ENCODE peak calls at places on chromosomes 11 and 22, in four cellular contexts. One of them, this sample, is unnamed. For H3K27me3, the result is how much of the 10 kb centered on the place peaks cover.

GRCh38 chr22:23193882-23194281 is 13.6 kb downstream of the BCR start:
- DNase-seq in esophagus squamous epithelium: no peak
- DNase-seq in lower lobe of right lung: no peak
- DNase-seq in psoas muscle: no peak
- DNase-seq in this sample: no peak

GRCh38 chr11:100942016-100942415 is 187.6 kb downstream of the PGR start:
- DNase-seq in esophagus squamous epithelium: no peak
- DNase-seq in lower lobe of right lung: no peak
- DNase-seq in psoas muscle: peak
- DNase-seq in this sample: no peak

GRCh38 chr11:105670811-105671210 is 60.9 kb downstream of the GRIA4 start:
- DNase-seq in esophagus squamous epithelium: no peak
- DNase-seq in lower lobe of right lung: no peak
- DNase-seq in psoas muscle: no peak
- DNase-seq in this sample: no peak

GRCh38 chr11:46305295-46305694 is 27.8 kb downstream of the CREB3L1 start:
- DNase-seq in esophagus squamous epithelium: no peak
- DNase-seq in lower lobe of right lung: no peak
- DNase-seq in psoas muscle: no peak
- DNase-seq in this sample: no peak

GRCh38 chr11:67357831-67358555 is 4.6 kb upstream of the POLD4 start:
- DNase-seq in esophagus squamous epithelium: no peak
- DNase-seq in lower lobe of right lung: no peak
- DNase-seq in psoas muscle: no peak
- DNase-seq in this sample: no peak

GRCh38 chr22:27101288-27101687 is 443.9 kb downstream of the MIAT start:
- DNase-seq in esophagus squamous epithelium: no peak
- DNase-seq in lower lobe of right lung: no peak
- DNase-seq in psoas muscle: no peak
- DNase-seq in this sample: no peak

GRCh38 chr11:90218606-90219005 is 4.2 kb downstream of the CHORDC1 start:
- DNase-seq in esophagus squamous epithelium: no peak
- DNase-seq in lower lobe of right lung: peak
- DNase-seq in psoas muscle: peak
- DNase-seq in this sample: no peak

GRCh38 chr11:65539401-65540289 is 14.8 kb downstream of the SCYL1 start:
- DNase-seq in esophagus squamous epithelium: no peak
- DNase-seq in lower lobe of right lung: no peak
- DNase-seq in psoas muscle: no peak
- DNase-seq in this sample: no peak

GRCh38 chr11:17979770-17980371 is 33.0 kb downstream of the SERGEF start:
- DNase-seq in esophagus squamous epithelium: no peak
- DNase-seq in lower lobe of right lung: no peak
- DNase-seq in psoas muscle: no peak
- DNase-seq in this sample: no peak

GRCh38 chr22:21010426-21011113 is 4.4 kb upstream of the P2RX6 start:
- DNase-seq in esophagus squamous epithelium: no peak
- DNase-seq in lower lobe of right lung: no peak
- DNase-seq in psoas muscle: no peak
- DNase-seq in this sample: no peak

GRCh38 chr11:117121176-117121575 is 22.9 kb upstream of the PAFAH1B2 start:
- DNase-seq in esophagus squamous epithelium: no peak
- DNase-seq in lower lobe of right lung: no peak
- DNase-seq in psoas muscle: no peak
- DNase-seq in this sample: no peak

GRCh38 chr22:37546436-37547248 is 13.6 kb upstream of the CDC42EP1 start:
- DNase-seq in esophagus squamous epithelium: no peak
- DNase-seq in lower lobe of right lung: peak
- DNase-seq in psoas muscle: peak
- DNase-seq in this sample: no peak

GRCh38 chr11:117239295-117239694 is 6.8 kb downstream of the RNF214 start:
- DNase-seq in esophagus squamous epithelium: no peak
- DNase-seq in lower lobe of right lung: no peak
- DNase-seq in psoas muscle: no peak
- DNase-seq in this sample: no peak

GRCh38 chr22:44933829-44934735 is 75.7 kb downstream of the PHF21B start:
- DNase-seq in esophagus squamous epithelium: no peak
- DNase-seq in lower lobe of right lung: no peak
- DNase-seq in psoas muscle: no peak
- DNase-seq in this sample: no peak

GRCh38 chr11:13229136-13229535 is 48.5 kb upstream of the BMAL1 start:
- DNase-seq in esophagus squamous epithelium: no peak
- DNase-seq in lower lobe of right lung: no peak
- DNase-seq in psoas muscle: no peak
- DNase-seq in this sample: no peak

GRCh38 chr22:41596776-41597634 is 7.4 kb upstream of the PMM1 start:
- DNase-seq in esophagus squamous epithelium: no peak
- DNase-seq in lower lobe of right lung: peak
- DNase-seq in psoas muscle: peak
- DNase-seq in this sample: no peak

GRCh38 chr11:73869234-73869949 is 7.3 kb downstream of the COA4 start:
- DNase-seq in esophagus squamous epithelium: no peak
- DNase-seq in lower lobe of right lung: no peak
- DNase-seq in psoas muscle: no peak
- DNase-seq in this sample: no peak

GRCh38 chr22:20102203-20102780 is 13.6 kb upstream of the RANBP1 start:
- DNase-seq in esophagus squamous epithelium: no peak
- DNase-seq in lower lobe of right lung: no peak
- DNase-seq in psoas muscle: no peak
- DNase-seq in this sample: no peak

GRCh38 chr11:119666463-119667131 is 62.4 kb downstream of the NECTIN1 start:
- DNase-seq in esophagus squamous epithelium: no peak
- DNase-seq in lower lobe of right lung: peak
- DNase-seq in psoas muscle: peak
- DNase-seq in this sample: no peak

GRCh38 chr11:26753738-26754504 is 32.1 kb upstream of the SLC5A12 start:
- DNase-seq in esophagus squamous epithelium: no peak
- DNase-seq in lower lobe of right lung: no peak
- DNase-seq in psoas muscle: peak
- DNase-seq in this sample: no peak

GRCh38 chr11:68798221-68798813 is 43.4 kb downstream of the CPT1A start:
- DNase-seq in esophagus squamous epithelium: no peak
- DNase-seq in lower lobe of right lung: no peak
- DNase-seq in psoas muscle: no peak
- DNase-seq in this sample: no peak

GRCh38 chr11:100719809-100720221 is 32.7 kb downstream of the ARHGAP42 start:
- DNase-seq in esophagus squamous epithelium: no peak
- DNase-seq in lower lobe of right lung: no peak
- DNase-seq in psoas muscle: peak
- DNase-seq in this sample: no peak

GRCh38 chr11:62171261-62171723 is 18.7 kb upstream of the SCGB1D1 start:
- DNase-seq in esophagus squamous epithelium: peak
- DNase-seq in lower lobe of right lung: peak
- DNase-seq in psoas muscle: peak
- DNase-seq in this sample: no peak

GRCh38 chr11:116928102-116928777 is 90.8 kb upstream of the APOA1 start:
- DNase-seq in esophagus squamous epithelium: no peak
- DNase-seq in lower lobe of right lung: no peak
- DNase-seq in psoas muscle: no peak
- DNase-seq in this sample: no peak

GRCh38 chr22:39556970-39557811 is 13.4 kb upstream of the CACNA1I start:
- DNase-seq in esophagus squamous epithelium: no peak
- DNase-seq in lower lobe of right lung: no peak
- DNase-seq in psoas muscle: no peak
- DNase-seq in this sample: no peak

GRCh38 chr22:35437038-35437437 is 37.1 kb downstream of the MCM5 start:
- DNase-seq in esophagus squamous epithelium: no peak
- DNase-seq in lower lobe of right lung: no peak
- DNase-seq in psoas muscle: no peak
- DNase-seq in this sample: no peak

GRCh38 chr11:103749158-103749557 is 287.3 kb upstream of the DDI1 start:
- DNase-seq in esophagus squamous epithelium: no peak
- DNase-seq in lower lobe of right lung: no peak
- DNase-seq in psoas muscle: no peak
- DNase-seq in this sample: no peak

GRCh38 chr22:27278986-27279385 is 522.6 kb downstream of the MN1 start:
- DNase-seq in esophagus squamous epithelium: no peak
- DNase-seq in lower lobe of right lung: no peak
- DNase-seq in psoas muscle: no peak
- DNase-seq in this sample: no peak

GRCh38 chr11:116461789-116462188 is 311.0 kb downstream of the BUD13 start:
- DNase-seq in esophagus squamous epithelium: no peak
- DNase-seq in lower lobe of right lung: no peak
- DNase-seq in psoas muscle: no peak
- DNase-seq in this sample: no peak

DNA sequence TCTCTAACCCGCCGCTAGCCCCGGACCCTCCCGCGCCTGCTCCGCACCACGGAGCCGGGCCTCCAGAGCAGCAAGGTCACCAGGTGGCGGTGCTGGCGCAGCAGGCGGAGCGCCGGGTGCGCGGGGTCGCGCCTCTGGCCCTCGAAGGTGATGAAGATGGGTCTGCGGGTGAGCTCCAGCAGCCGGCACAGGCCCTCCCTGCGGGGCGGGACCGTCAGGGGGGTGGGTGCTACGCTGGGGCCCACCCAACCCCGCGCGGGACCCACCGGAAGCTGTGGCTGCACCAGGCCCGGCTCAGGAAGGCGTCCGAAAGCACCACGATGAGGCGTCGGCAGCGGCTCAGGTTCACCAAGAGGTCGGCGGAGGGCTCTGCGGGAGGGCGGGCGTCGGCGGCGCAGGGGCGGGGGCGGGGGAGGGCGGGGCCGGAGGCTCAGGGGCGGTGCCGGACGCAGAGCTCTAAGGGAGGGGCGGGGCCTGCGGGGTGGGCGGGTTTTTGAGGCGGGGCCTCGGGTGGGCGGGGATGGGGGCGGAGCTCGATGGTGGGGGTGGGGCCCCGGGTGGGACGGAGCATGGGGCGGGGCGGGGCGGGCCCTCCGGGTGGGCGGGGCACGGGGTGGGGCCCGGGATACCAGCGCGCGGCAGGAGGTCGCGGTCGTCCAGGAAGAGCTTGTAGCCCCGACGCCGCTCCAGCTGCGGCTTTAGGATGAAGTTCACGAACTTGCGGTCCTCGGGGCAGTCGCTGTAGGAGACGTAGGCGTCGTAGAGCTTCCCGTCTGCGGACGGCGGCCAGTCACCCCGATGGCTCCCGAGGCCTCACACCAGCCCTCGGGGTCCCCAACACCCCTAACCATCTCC is 7.8 kb downstream of the SIGIRR start:
- DNase-seq in esophagus squamous epithelium: no peak
- DNase-seq in lower lobe of right lung: peak
- DNase-seq in psoas muscle: peak
- DNase-seq in this sample: no peak
- TF ChIP-seq CTCF in esophagus squamous epithelium: no peak
- TF ChIP-seq CTCF in lower lobe of right lung: no peak
- TF ChIP-seq CTCF in psoas muscle: peak
- TF ChIP-seq CTCF in this sample: no peak

GRCh38 chr22:49100316-49100715 is 727.4 kb downstream of the BRD1 start:
- DNase-seq in esophagus squamous epithelium: no peak
- DNase-seq in lower lobe of right lung: no peak
- DNase-seq in psoas muscle: no peak
- DNase-seq in this sample: no peak
- H3K27me3 ChIP-seq in esophagus squamous epithelium: under half
- H3K27me3 ChIP-seq in lower lobe of right lung: under half
- H3K27me3 ChIP-seq in psoas muscle: under half
- H3K27me3 ChIP-seq in this sample: under half

GRCh38 chr11:6646040-6646439 is 9.6 kb downstream of the DCHS1 start:
- DNase-seq in esophagus squamous epithelium: no peak
- DNase-seq in lower lobe of right lung: peak
- DNase-seq in psoas muscle: peak
- DNase-seq in this sample: no peak
- H3K27ac ChIP-seq in esophagus squamous epithelium: peak
- H3K27ac ChIP-seq in lower lobe of right lung: peak
- H3K27ac ChIP-seq in psoas muscle: peak
- H3K27ac ChIP-seq in this sample: peak

DNA sequence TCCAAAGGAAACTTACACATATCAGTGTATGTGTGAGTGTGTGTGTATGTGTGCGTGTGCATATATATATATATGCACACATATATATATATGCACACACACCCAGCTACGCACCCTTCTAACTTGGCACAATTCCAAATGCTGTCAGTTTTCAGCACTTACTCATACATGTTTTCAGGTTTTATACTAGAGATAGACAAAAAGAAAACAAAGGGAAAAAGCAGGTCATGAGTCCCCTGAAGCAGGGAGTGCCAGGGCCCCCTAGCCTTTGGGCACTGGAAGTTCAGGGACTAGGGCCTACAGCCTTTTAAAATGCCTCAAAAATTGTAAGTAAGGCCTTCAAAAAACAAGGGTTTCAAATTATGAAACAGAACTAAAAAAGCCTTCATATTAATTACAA is 265.4 kb downstream of the CADM1 start:
- DNase-seq in esophagus squamous epithelium: no peak
- DNase-seq in lower lobe of right lung: no peak
- DNase-seq in psoas muscle: no peak
- DNase-seq in this sample: no peak
- TF ChIP-seq CTCF in esophagus squamous epithelium: no peak
- TF ChIP-seq CTCF in lower lobe of right lung: no peak
- TF ChIP-seq CTCF in psoas muscle: no peak
- TF ChIP-seq CTCF in this sample: no peak

DNA sequence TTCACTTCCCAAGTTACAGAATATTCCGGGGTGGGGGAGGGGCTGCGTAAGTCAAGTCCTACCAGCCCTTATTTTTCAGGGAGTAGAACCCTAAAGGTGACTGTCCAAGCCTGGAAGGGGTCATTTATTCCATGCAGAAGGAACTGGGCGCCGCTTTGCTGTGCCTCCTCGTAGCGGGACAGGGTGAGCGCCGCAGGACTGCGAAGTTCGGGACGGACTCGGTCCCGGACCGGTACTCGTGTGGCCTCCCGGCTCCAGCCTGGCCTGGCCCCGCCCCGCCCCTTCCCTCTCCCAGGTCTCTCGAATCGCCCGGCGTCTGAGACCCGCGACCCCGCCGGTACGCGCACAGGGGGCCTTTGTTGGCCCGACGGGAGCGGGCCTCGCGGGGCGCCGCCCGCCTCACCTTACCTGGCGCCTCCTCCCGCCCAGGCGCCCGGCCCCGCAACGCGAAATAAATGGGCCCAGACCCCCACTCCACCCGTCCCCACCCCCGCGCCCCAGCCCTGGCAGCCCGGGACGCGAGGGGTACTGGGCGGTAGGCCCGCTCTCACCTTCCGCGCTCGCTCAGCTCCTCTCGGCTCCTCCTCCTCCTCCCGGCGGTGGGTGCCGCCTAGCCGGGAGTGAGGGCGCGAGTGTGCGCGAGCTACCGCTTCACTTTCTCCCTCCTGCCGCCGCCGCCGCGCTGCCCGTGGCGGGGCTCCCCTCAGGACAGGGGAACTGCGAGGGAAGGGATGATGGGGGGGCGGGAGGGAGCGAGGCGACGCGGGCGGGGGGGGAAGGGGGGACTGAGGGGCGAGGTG is 693 bp downstream of the PAK1 start:
- DNase-seq in esophagus squamous epithelium: no peak
- DNase-seq in lower lobe of right lung: peak
- DNase-seq in psoas muscle: peak
- DNase-seq in this sample: no peak
- H3K27me3 ChIP-seq in esophagus squamous epithelium: under half
- H3K27me3 ChIP-seq in lower lobe of right lung: under half
- H3K27me3 ChIP-seq in psoas muscle: under half
- H3K27me3 ChIP-seq in this sample: under half